ENCODE peak calls at places on chromosomes 16 and 17, in four cellular contexts. X is PC-3, M is HAP-1, C is ovary. F is an unnamed sample. For H3K4me1, the result is how much of the 10 kb centered on the place peaks cover.

GRCh38 chr16:3876695-3877094 is 3.8 kb downstream of the CREBBP start:
- DNase-seq in X (no peak), C (no peak), M (no peak), F (no peak)

GRCh38 chr17:50955160-50955559 is 89.0 kb upstream of the TOB1 start:
- DNase-seq in C (no peak), X (no peak), M (no peak), F (no peak)

GRCh38 chr17:38460716-38461650 is 32.7 kb downstream of the ARHGAP23 start:
- DNase-seq in X (no peak), M (no peak), C (no peak), F (no peak)

GRCh38 chr16:54284319-54284930 is 2.2 kb downstream of the IRX3 start:
- DNase-seq in C (no peak), X (no peak), M (peak), F (peak)

GRCh38 chr17:61349350-61349749 is 50.3 kb upstream of the TBX2 start:
- DNase-seq in X (peak), C (no peak), M (peak), F (no peak)

GRCh38 chr17:31531336-31532160 is 140.1 kb downstream of the RAB11FIP4 start:
- DNase-seq in X (no peak), M (no peak), C (no peak), F (no peak)

GRCh38 chr17:20775331-20775730 is 195.8 kb downstream of the CDRT15L2 start:
- DNase-seq in M (no peak), C (no peak), X (no peak), F (no peak)

GRCh38 chr17:58699771-58700170 is 7.4 kb downstream of the RAD51C start:
- DNase-seq in M (no peak), C (no peak), X (no peak), F (no peak)

GRCh38 chr17:60065867-60066266 is 12.9 kb downstream of the HEATR6 start:
- DNase-seq in C (no peak), M (no peak), X (peak), F (no peak)

GRCh38 chr17:76353004-76353598 is 615 bp downstream of the PRPSAP1 start:
- DNase-seq in C (peak), X (no peak), M (peak), F (peak)

GRCh38 chr16:72856797-72857196 is 191.1 kb downstream of the ZFHX3 start:
- DNase-seq in C (no peak), X (peak), M (peak), F (no peak)

GRCh38 chr17:33560165-33560564 is 267.1 kb upstream of the ASIC2 start:
- DNase-seq in X (no peak), M (no peak), C (no peak), F (no peak)

GRCh38 chr17:31318298-31319190 is 2.9 kb downstream of the EVI2A start:
- DNase-seq in C (peak), X (no peak), M (no peak), F (no peak)

GRCh38 chr17:75570034-75570676 is 17.4 kb upstream of the MYO15B start:
- DNase-seq in X (no peak), C (no peak), M (no peak), F (no peak)

GRCh38 chr16:72201387-72201786 is 29.4 kb upstream of the PMFBP1 start:
- DNase-seq in C (no peak), M (no peak), X (no peak), F (no peak)

GRCh38 chr16:72999541-73000019 is 48.3 kb downstream of the ZFHX3 start:
- DNase-seq in M (no peak), X (no peak), C (no peak), F (no peak)

GRCh38 chr16:51120289-51121008 is 30.6 kb downstream of the SALL1 start:
- DNase-seq in X (no peak), C (no peak), M (no peak), F (no peak)

GRCh38 chr17:27993723-27994310 is 48.7 kb upstream of the NLK start:
- DNase-seq in X (peak), M (no peak), C (no peak), F (no peak)

GRCh38 chr16:2037115-2037514 is 10.4 kb downstream of the NHERF2 start:
- DNase-seq in X (no peak), C (no peak), M (no peak), F (no peak)

GRCh38 chr16:2037631-2038358 is 9.8 kb downstream of the NTHL1 start:
- DNase-seq in C (no peak), X (no peak), M (no peak), F (no peak)

GRCh38 chr16:2034695-2035430 is 8.2 kb downstream of the NHERF2 start:
- DNase-seq in C (no peak), M (no peak), X (no peak), F (no peak)

GRCh38 chr16:2036200-2036966 is 9.7 kb downstream of the NHERF2 start:
- DNase-seq in X (no peak), M (no peak), C (no peak), F (no peak)

DNA sequence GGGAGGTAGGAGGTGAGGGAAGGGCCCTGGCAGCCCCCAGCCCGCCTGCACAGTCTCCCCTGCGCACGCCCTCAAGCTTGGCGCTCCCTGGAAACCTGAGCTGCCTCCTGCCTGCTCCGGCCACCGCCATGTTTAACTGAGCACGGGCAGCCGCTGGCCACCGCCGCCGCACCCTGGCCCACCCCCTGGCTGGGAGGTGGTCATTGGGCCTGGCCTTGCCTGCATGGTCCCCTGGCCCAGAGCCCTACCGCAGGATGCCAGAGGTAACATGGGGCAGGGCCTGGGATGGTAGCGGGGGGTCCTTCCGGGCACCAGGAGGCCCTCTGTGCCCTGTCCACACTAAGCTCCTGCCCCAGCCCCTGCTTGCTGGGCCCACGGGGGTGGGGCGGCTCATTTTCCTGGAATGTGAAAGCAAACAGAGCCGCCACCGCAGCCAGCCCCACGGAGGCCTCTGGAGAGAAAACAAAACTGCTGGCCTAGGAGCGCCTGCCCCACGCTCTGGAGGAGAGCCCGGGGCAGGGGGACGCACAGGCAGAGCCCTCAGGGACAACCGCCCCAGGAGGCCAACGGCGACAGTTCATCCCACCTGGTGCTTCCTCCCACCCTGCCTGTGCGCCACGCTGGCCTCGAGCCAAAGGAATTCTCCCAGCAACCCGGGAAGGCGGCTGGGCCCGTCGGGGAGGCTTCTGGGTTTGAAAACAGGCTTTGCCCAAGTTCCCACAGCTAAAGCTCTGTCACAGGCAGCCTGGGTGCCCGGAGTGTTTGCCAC is 8.9 kb downstream of the NHERF2 start:
- DNase-seq in X (peak), C (peak), M (no peak), F (peak)
- H3K4me1 ChIP-seq in X (half or more), C (half or more), M (under half), F (under half)

GRCh38 chr17:63515426-63515825 is 7.7 kb upstream of the KCNH6 start:
- DNase-seq in C (no peak), X (no peak), M (no peak), F (no peak)

GRCh38 chr17:63512896-63513644 is 10.1 kb upstream of the KCNH6 start:
- DNase-seq in X (no peak), M (no peak), C (no peak), F (no peak)

GRCh38 chr17:63514974-63515373 is 8.2 kb upstream of the KCNH6 start:
- DNase-seq in C (no peak), M (no peak), X (no peak), F (no peak)

GRCh38 chr17:63512388-63512787 is 10.8 kb upstream of the KCNH6 start:
- DNase-seq in C (no peak), X (no peak), M (no peak), F (no peak)

GRCh38 chr17:63514477-63514876 is 8.7 kb upstream of the KCNH6 start:
- DNase-seq in M (no peak), C (no peak), X (no peak), F (no peak)
- H3K4me1 ChIP-seq in M (under half), C (under half), X (under half), F (under half)

GRCh38 chr17:40264458-40265185 is 23.1 kb upstream of the CDC6 start:
- DNase-seq in M (no peak), C (no peak), X (no peak), F (no peak)
- H3K4me1 ChIP-seq in M (under half), C (under half), X (under half), F (under half)

GRCh38 chr16:70428178-70428998 is 10.5 kb downstream of the ST3GAL2 start:
- DNase-seq in M (peak), X (peak), C (peak), F (peak)
- H3K4me1 ChIP-seq in M (under half), X (under half), C (under half), F (under half)

F was measured in pancreas.